ENCODE peak calls at places on chromosomes 6 and 20, in nine cellular contexts. V is foreskin fibroblast; Q is activated CD8-positive, alpha-beta memory T cell treated with anti-CD3 and anti-CD28 coated beads, Interleukin-2, amount 50 U/mL, for 4 hours; C is WTC11; Y is IMR-90; O is stromal cell of bone marrow; S is G401; P is nucleus accumbens; G is left ventricle myocardium inferior. E is an unnamed sample.

GRCh38 chr20:22583773-22584629 is at the start of gene FOXA2:
- DNase-seq in G (no peak), O (no peak), V (no peak), Q (no peak), C (peak), Y (no peak), P (no peak), S (no peak), E (peak)

GRCh38 chr6:109790131-109790530 is 99.0 kb downstream of the FIG4 start:
- DNase-seq in C (no peak), V (peak), Y (peak), P (no peak), G (no peak), S (no peak), Q (no peak), O (no peak), E (no peak)

GRCh38 chr20:61525781-61526431 is 273.8 kb downstream of the CDH4 start:
- DNase-seq in P (no peak), Y (peak), Q (no peak), O (no peak), G (no peak), S (no peak), V (peak), C (no peak), E (no peak)

GRCh38 chr6:33833599-33833998 is 29.8 kb upstream of the MLN start:
- DNase-seq in O (no peak), S (no peak), P (no peak), C (no peak), Y (no peak), V (no peak), Q (no peak), G (no peak), E (no peak)

GRCh38 chr20:9235518-9235917 is 166.6 kb downstream of the PLCB4 start:
- DNase-seq in C (no peak), O (no peak), Y (peak), G (no peak), P (no peak), V (peak), S (no peak), Q (no peak), E (no peak)

GRCh38 chr6:70668499-70668812 is 773 bp downstream of the SMAP1 start:
- DNase-seq in C (no peak), P (no peak), O (no peak), S (peak), Q (no peak), V (no peak), G (no peak), Y (no peak), E (peak)

GRCh38 chr6:138499303-138499991 is at the start of gene NHSL1:
- DNase-seq in G (no peak), O (no peak), S (no peak), C (no peak), P (no peak), V (no peak), Q (no peak), Y (peak), E (no peak)

GRCh38 chr6:150685860-150686259 is 86.2 kb downstream of the PLEKHG1 start:
- DNase-seq in C (peak), Q (peak), O (no peak), V (no peak), Y (peak), G (no peak), P (no peak), S (no peak), E (peak)

GRCh38 chr20:33370296-33370695 is 31.0 kb downstream of the CDK5RAP1 start:
- DNase-seq in O (no peak), V (no peak), C (no peak), P (no peak), Y (no peak), S (no peak), Q (peak), G (no peak), E (no peak)

GRCh38 chr6:125700591-125701353 is 48.7 kb upstream of the HEY2 start:
- DNase-seq in C (no peak), V (no peak), P (peak), Y (no peak), O (no peak), S (no peak), Q (no peak), G (no peak), E (no peak)

GRCh38 chr6:106300020-106300772 is 25.4 kb downstream of the ATG5 start:
- DNase-seq in V (no peak), P (no peak), S (no peak), Y (no peak), G (no peak), Q (no peak), O (no peak), C (no peak), E (no peak)

GRCh38 chr6:33112148-33112547 is 36.4 kb downstream of the HLA-DPB1 start:
- DNase-seq in Q (no peak), C (no peak), P (no peak), O (peak), G (no peak), V (peak), Y (peak), S (peak), E (peak)

GRCh38 chr6:161353208-161353613 is 79.3 kb upstream of the AGPAT4 start:
- DNase-seq in S (peak), Q (no peak), Y (no peak), V (no peak), G (no peak), O (no peak), P (peak), C (peak), E (peak)

GRCh38 chr6:135438907-135439535 is 58.5 kb downstream of the AHI1 start:
- DNase-seq in G (no peak), V (no peak), S (peak), P (no peak), C (no peak), Y (peak), Q (no peak), O (no peak), E (peak)

GRCh38 chr6:165733487-165733791 is 70.4 kb upstream of the PDE10A start:
- DNase-seq in Y (no peak), P (no peak), Q (no peak), O (no peak), G (no peak), C (no peak), S (no peak), V (no peak), E (no peak)

GRCh38 chr6:125203395-125203794 is 49.8 kb downstream of the TPD52L1 start:
- DNase-seq in G (no peak), V (no peak), O (no peak), Y (no peak), P (no peak), S (no peak), Q (no peak), C (no peak), E (peak)

GRCh38 chr6:19880066-19880465 is 42.9 kb downstream of the ID4 start:
- DNase-seq in G (no peak), Y (no peak), S (no peak), O (no peak), C (no peak), V (no peak), P (no peak), Q (no peak), E (no peak)

GRCh38 chr6:42147138-42147562 is 4.7 kb upstream of the C6orf132 start:
- DNase-seq in O (no peak), S (no peak), Y (no peak), P (no peak), Q (no peak), V (no peak), C (no peak), G (no peak), E (no peak)

GRCh38 chr20:22472386-22472785 is 112.0 kb downstream of the FOXA2 start:
- DNase-seq in Q (no peak), G (no peak), S (no peak), Y (no peak), V (no peak), P (no peak), O (no peak), C (peak), E (no peak)

GRCh38 chr6:170403451-170403850 is 96.9 kb downstream of the FAM120B start:
- DNase-seq in Q (no peak), C (peak), S (peak), G (no peak), Y (peak), V (peak), P (no peak), O (no peak), E (no peak)

GRCh38 chr20:25987073-25987927 is 290.6 kb upstream of the ZNF337 start:
- DNase-seq in O (peak), C (peak), Y (peak), P (peak), Q (peak), V (no peak), G (peak), S (peak), E (no peak)